ENCODE peak calls at places on chromosomes 5 and 9, in eight cellular contexts. F is GM04504, B is GM12891, G is GM23338, K is right lobe of liver, T is AG04450, J is T-helper 1 cell, R is T47D. Z is an unnamed sample.

GRCh38 chr9:17204611-17205165 is 69.8 kb downstream of the CNTLN start:
- DNase-seq in G (peak; percentile 48), T (no peak), R (no peak), F (no peak), J (no peak), B (no peak), K (no peak), Z (peak; percentile 31)

GRCh38 chr5:76104027-76104426 is 20.8 kb downstream of the SV2C start:
- DNase-seq in J (no peak), G (peak; percentile 72), B (no peak), F (no peak), R (peak; percentile 65), T (no peak), K (no peak), Z (peak; percentile 65)

GRCh38 chr5:165892383-165892782 is 2387.0 kb downstream of the MAT2B start:
- DNase-seq in B (no peak), K (no peak), G (no peak), F (no peak), R (no peak), J (no peak), T (no peak), Z (no peak)

GRCh38 chr9:87964826-87965225 is 9.5 kb downstream of the CDK20 start:
- DNase-seq in R (no peak), J (no peak), G (no peak), T (no peak), K (no peak), B (no peak), F (no peak), Z (no peak)

GRCh38 chr5:35660451-35660850 is 42.8 kb downstream of the SPEF2 start:
- DNase-seq in G (no peak), F (no peak), T (no peak), J (no peak), B (no peak), K (no peak), R (no peak), Z (no peak)

GRCh38 chr5:1439388-1440097 is 5.7 kb downstream of the SLC6A3 start:
- DNase-seq in B (no peak), R (no peak), K (no peak), T (no peak), G (no peak), F (no peak), J (no peak), Z (no peak)

GRCh38 chr5:104186100-104186499 is 623.5 kb upstream of the NUDT12 start:
- DNase-seq in F (no peak), B (no peak), R (peak; percentile 45), G (peak; percentile 57), J (no peak), T (no peak), K (peak; percentile 50), Z (peak; percentile 16)

GRCh38 chr5:150642567-150642927 is 2.1 kb downstream of the SYNPO start:
- DNase-seq in G (no peak), F (peak; percentile 79), J (no peak), R (peak; percentile 78), K (peak; percentile 72), B (no peak), T (peak; percentile 64), Z (no peak)

GRCh38 chr9:135925496-135926133 is 18.3 kb upstream of the CAMSAP1 start:
- DNase-seq in B (no peak), J (no peak), T (no peak), K (no peak), G (no peak), F (no peak), R (no peak), Z (no peak)

GRCh38 chr9:134216961-134217360 is 52.6 kb upstream of the RNU6ATAC start:
- DNase-seq in K (peak; percentile 11), B (no peak), J (no peak), R (no peak), F (no peak), T (no peak), G (no peak), Z (no peak)

GRCh38 chr5:175681975-175682354 is 24.1 kb downstream of the HRH2 start:
- DNase-seq in T (no peak), J (no peak), K (no peak), F (no peak), R (no peak), G (no peak), B (no peak), Z (no peak)

GRCh38 chr9:93656426-93657222 is 80.2 kb downstream of the PHF2 start:
- DNase-seq in G (no peak), J (no peak), F (no peak), R (no peak), B (no peak), K (peak; percentile 13), T (no peak), Z (peak; percentile 8)

GRCh38 chr5:153880094-153880493 is 158.6 kb downstream of the FAM114A2 start:
- DNase-seq in R (no peak), B (no peak), G (no peak), J (no peak), F (no peak), K (no peak), T (no peak), Z (no peak)